ENCODE peak calls at places on chromosomes 11 and 22, in ten cellular contexts. One of them, this sample, is unnamed.

GRCh38 chr22:45905326-45905923 is 71.5 kb downstream of the WNT7B start:
- DNase-seq in astrocyte of the cerebellum: no peak
- DNase-seq in activated T-cell treated with anti-CD3 and anti-CD28 coated beads for 1 hour: no peak
- DNase-seq in testis: no peak
- DNase-seq in erythroblast: no peak
- DNase-seq in HTR-8/SVneo: no peak
- DNase-seq in mucosa of gallbladder: no peak
- DNase-seq in activated B cell treated with CpG ODN at 0.5 μM for 24 hours: no peak
- DNase-seq in stimulated activated CD4-positive, alpha-beta T cell treated with anti-CD3 and anti-CD28 coated beads, Interleukin-1b, Interleukin-23, amount 100 ng/mL, for 4 hours: no peak
- DNase-seq in HL-60: no peak
- DNase-seq in this sample: no peak

GRCh38 chr22:46547179-46547882 is 9.9 kb upstream of the CELSR1 start:
- DNase-seq in astrocyte of the cerebellum: no peak
- DNase-seq in activated T-cell treated with anti-CD3 and anti-CD28 coated beads for 1 hour: no peak
- DNase-seq in testis: peak
- DNase-seq in erythroblast: no peak
- DNase-seq in HTR-8/SVneo: peak
- DNase-seq in mucosa of gallbladder: no peak
- DNase-seq in activated B cell treated with CpG ODN at 0.5 μM for 24 hours: no peak
- DNase-seq in stimulated activated CD4-positive, alpha-beta T cell treated with anti-CD3 and anti-CD28 coated beads, Interleukin-1b, Interleukin-23, amount 100 ng/mL, for 4 hours: no peak
- DNase-seq in HL-60: no peak
- DNase-seq in this sample: no peak

GRCh38 chr11:24233041-24233440 is 263.8 kb upstream of the LUZP2 start:
- DNase-seq in astrocyte of the cerebellum: no peak
- DNase-seq in activated T-cell treated with anti-CD3 and anti-CD28 coated beads for 1 hour: no peak
- DNase-seq in testis: no peak
- DNase-seq in erythroblast: no peak
- DNase-seq in HTR-8/SVneo: no peak
- DNase-seq in mucosa of gallbladder: no peak
- DNase-seq in activated B cell treated with CpG ODN at 0.5 μM for 24 hours: no peak
- DNase-seq in stimulated activated CD4-positive, alpha-beta T cell treated with anti-CD3 and anti-CD28 coated beads, Interleukin-1b, Interleukin-23, amount 100 ng/mL, for 4 hours: no peak
- DNase-seq in HL-60: no peak
- DNase-seq in this sample: no peak

GRCh38 chr11:79253280-79253679 is 187.6 kb downstream of the TENM4 start:
- DNase-seq in astrocyte of the cerebellum: no peak
- DNase-seq in activated T-cell treated with anti-CD3 and anti-CD28 coated beads for 1 hour: no peak
- DNase-seq in testis: peak
- DNase-seq in erythroblast: no peak
- DNase-seq in HTR-8/SVneo: no peak
- DNase-seq in mucosa of gallbladder: no peak
- DNase-seq in activated B cell treated with CpG ODN at 0.5 μM for 24 hours: no peak
- DNase-seq in stimulated activated CD4-positive, alpha-beta T cell treated with anti-CD3 and anti-CD28 coated beads, Interleukin-1b, Interleukin-23, amount 100 ng/mL, for 4 hours: no peak
- DNase-seq in HL-60: no peak
- DNase-seq in this sample: no peak

GRCh38 chr22:50165438-50166123 is 5.0 kb upstream of the PANX2 start:
- DNase-seq in astrocyte of the cerebellum: no peak
- DNase-seq in activated T-cell treated with anti-CD3 and anti-CD28 coated beads for 1 hour: no peak
- DNase-seq in testis: no peak
- DNase-seq in erythroblast: no peak
- DNase-seq in HTR-8/SVneo: no peak
- DNase-seq in mucosa of gallbladder: no peak
- DNase-seq in activated B cell treated with CpG ODN at 0.5 μM for 24 hours: no peak
- DNase-seq in stimulated activated CD4-positive, alpha-beta T cell treated with anti-CD3 and anti-CD28 coated beads, Interleukin-1b, Interleukin-23, amount 100 ng/mL, for 4 hours: no peak
- DNase-seq in HL-60: no peak
- DNase-seq in this sample: no peak

GRCh38 chr11:63666874-63667273 is 4.3 kb downstream of the ATL3 start:
- DNase-seq in astrocyte of the cerebellum: no peak
- DNase-seq in activated T-cell treated with anti-CD3 and anti-CD28 coated beads for 1 hour: no peak
- DNase-seq in testis: no peak
- DNase-seq in erythroblast: no peak
- DNase-seq in HTR-8/SVneo: no peak
- DNase-seq in mucosa of gallbladder: no peak
- DNase-seq in activated B cell treated with CpG ODN at 0.5 μM for 24 hours: no peak
- DNase-seq in stimulated activated CD4-positive, alpha-beta T cell treated with anti-CD3 and anti-CD28 coated beads, Interleukin-1b, Interleukin-23, amount 100 ng/mL, for 4 hours: no peak
- DNase-seq in HL-60: no peak
- DNase-seq in this sample: no peak

GRCh38 chr22:27456696-27457503 is 344.7 kb downstream of the MN1 start:
- DNase-seq in astrocyte of the cerebellum: peak
- DNase-seq in activated T-cell treated with anti-CD3 and anti-CD28 coated beads for 1 hour: no peak
- DNase-seq in testis: no peak
- DNase-seq in erythroblast: no peak
- DNase-seq in HTR-8/SVneo: peak
- DNase-seq in mucosa of gallbladder: no peak
- DNase-seq in activated B cell treated with CpG ODN at 0.5 μM for 24 hours: no peak
- DNase-seq in stimulated activated CD4-positive, alpha-beta T cell treated with anti-CD3 and anti-CD28 coated beads, Interleukin-1b, Interleukin-23, amount 100 ng/mL, for 4 hours: no peak
- DNase-seq in HL-60: no peak
- DNase-seq in this sample: no peak

GRCh38 chr11:61498767-61499341 is 9.7 kb upstream of the LRRC10B start:
- DNase-seq in astrocyte of the cerebellum: no peak
- DNase-seq in activated T-cell treated with anti-CD3 and anti-CD28 coated beads for 1 hour: no peak
- DNase-seq in testis: peak
- DNase-seq in erythroblast: no peak
- DNase-seq in HTR-8/SVneo: no peak
- DNase-seq in mucosa of gallbladder: no peak
- DNase-seq in activated B cell treated with CpG ODN at 0.5 μM for 24 hours: no peak
- DNase-seq in stimulated activated CD4-positive, alpha-beta T cell treated with anti-CD3 and anti-CD28 coated beads, Interleukin-1b, Interleukin-23, amount 100 ng/mL, for 4 hours: no peak
- DNase-seq in HL-60: no peak
- DNase-seq in this sample: no peak

GRCh38 chr11:45930031-45930794 is 7.8 kb downstream of the LARGE2 start:
- DNase-seq in astrocyte of the cerebellum: no peak
- DNase-seq in activated T-cell treated with anti-CD3 and anti-CD28 coated beads for 1 hour: no peak
- DNase-seq in testis: no peak
- DNase-seq in erythroblast: no peak
- DNase-seq in HTR-8/SVneo: no peak
- DNase-seq in mucosa of gallbladder: peak
- DNase-seq in activated B cell treated with CpG ODN at 0.5 μM for 24 hours: peak
- DNase-seq in stimulated activated CD4-positive, alpha-beta T cell treated with anti-CD3 and anti-CD28 coated beads, Interleukin-1b, Interleukin-23, amount 100 ng/mL, for 4 hours: no peak
- DNase-seq in HL-60: peak
- DNase-seq in this sample: no peak

GRCh38 chr11:765025-765801 is 12.1 kb downstream of the GATD1 start:
- DNase-seq in astrocyte of the cerebellum: no peak
- DNase-seq in activated T-cell treated with anti-CD3 and anti-CD28 coated beads for 1 hour: peak
- DNase-seq in testis: peak
- DNase-seq in erythroblast: peak
- DNase-seq in HTR-8/SVneo: peak
- DNase-seq in mucosa of gallbladder: peak
- DNase-seq in activated B cell treated with CpG ODN at 0.5 μM for 24 hours: peak
- DNase-seq in stimulated activated CD4-positive, alpha-beta T cell treated with anti-CD3 and anti-CD28 coated beads, Interleukin-1b, Interleukin-23, amount 100 ng/mL, for 4 hours: peak
- DNase-seq in HL-60: peak
- DNase-seq in this sample: no peak

GRCh38 chr11:92204731-92205130 is 19.9 kb upstream of the FAT3 start:
- DNase-seq in astrocyte of the cerebellum: peak
- DNase-seq in activated T-cell treated with anti-CD3 and anti-CD28 coated beads for 1 hour: no peak
- DNase-seq in testis: no peak
- DNase-seq in erythroblast: no peak
- DNase-seq in HTR-8/SVneo: no peak
- DNase-seq in mucosa of gallbladder: no peak
- DNase-seq in activated B cell treated with CpG ODN at 0.5 μM for 24 hours: no peak
- DNase-seq in stimulated activated CD4-positive, alpha-beta T cell treated with anti-CD3 and anti-CD28 coated beads, Interleukin-1b, Interleukin-23, amount 100 ng/mL, for 4 hours: no peak
- DNase-seq in HL-60: no peak
- DNase-seq in this sample: peak

GRCh38 chr11:16923987-16924386 is 90.2 kb downstream of the PLEKHA7 start:
- DNase-seq in astrocyte of the cerebellum: no peak
- DNase-seq in activated T-cell treated with anti-CD3 and anti-CD28 coated beads for 1 hour: no peak
- DNase-seq in testis: no peak
- DNase-seq in erythroblast: no peak
- DNase-seq in HTR-8/SVneo: no peak
- DNase-seq in mucosa of gallbladder: peak
- DNase-seq in activated B cell treated with CpG ODN at 0.5 μM for 24 hours: no peak
- DNase-seq in stimulated activated CD4-positive, alpha-beta T cell treated with anti-CD3 and anti-CD28 coated beads, Interleukin-1b, Interleukin-23, amount 100 ng/mL, for 4 hours: no peak
- DNase-seq in HL-60: no peak
- DNase-seq in this sample: no peak

GRCh38 chr11:69215784-69216415 is 60.2 kb downstream of the SMIM38 start:
- DNase-seq in astrocyte of the cerebellum: no peak
- DNase-seq in activated T-cell treated with anti-CD3 and anti-CD28 coated beads for 1 hour: no peak
- DNase-seq in testis: peak
- DNase-seq in erythroblast: no peak
- DNase-seq in HTR-8/SVneo: no peak
- DNase-seq in mucosa of gallbladder: no peak
- DNase-seq in activated B cell treated with CpG ODN at 0.5 μM for 24 hours: no peak
- DNase-seq in stimulated activated CD4-positive, alpha-beta T cell treated with anti-CD3 and anti-CD28 coated beads, Interleukin-1b, Interleukin-23, amount 100 ng/mL, for 4 hours: no peak
- DNase-seq in HL-60: no peak
- DNase-seq in this sample: no peak

GRCh38 chr11:34345991-34346480 is 11.8 kb downstream of the ABTB2 start:
- DNase-seq in astrocyte of the cerebellum: no peak
- DNase-seq in activated T-cell treated with anti-CD3 and anti-CD28 coated beads for 1 hour: no peak
- DNase-seq in testis: peak
- DNase-seq in erythroblast: no peak
- DNase-seq in HTR-8/SVneo: no peak
- DNase-seq in mucosa of gallbladder: no peak
- DNase-seq in activated B cell treated with CpG ODN at 0.5 μM for 24 hours: no peak
- DNase-seq in stimulated activated CD4-positive, alpha-beta T cell treated with anti-CD3 and anti-CD28 coated beads, Interleukin-1b, Interleukin-23, amount 100 ng/mL, for 4 hours: no peak
- DNase-seq in HL-60: no peak
- DNase-seq in this sample: no peak

This sample was measured in lung.